ENCODE peak calls at places on chromosome 5, in five cellular contexts. One of them, this sample, is unnamed.

GRCh38 chr5:14727428-14727865 is 62.9 kb downstream of the OTULIN start:
- DNase-seq in cardiac muscle cell: peak
- DNase-seq in neural crest cell: peak
- DNase-seq in transverse colon: peak
- DNase-seq in testis: peak
- DNase-seq in this sample: peak

GRCh38 chr5:148482697-148483462 is 99.1 kb downstream of the FBXO38 start:
- DNase-seq in testis: peak
- DNase-seq in transverse colon: peak
- DNase-seq in cardiac muscle cell: peak
- DNase-seq in neural crest cell: peak
- DNase-seq in this sample: no peak

GRCh38 chr5:170353946-170354345 is 35.2 kb downstream of the KCNMB1 start:
- DNase-seq in testis: peak
- DNase-seq in cardiac muscle cell: no peak
- DNase-seq in transverse colon: no peak
- DNase-seq in neural crest cell: no peak
- DNase-seq in this sample: no peak

GRCh38 chr5:175219256-175219835 is 224.6 kb downstream of the DRD1 start:
- DNase-seq in testis: no peak
- DNase-seq in cardiac muscle cell: no peak
- DNase-seq in transverse colon: no peak
- DNase-seq in neural crest cell: no peak
- DNase-seq in this sample: no peak

GRCh38 chr5:180850434-180851078 is 10.5 kb downstream of the ZFP62 start:
- DNase-seq in transverse colon: no peak
- DNase-seq in testis: no peak
- DNase-seq in cardiac muscle cell: no peak
- DNase-seq in neural crest cell: no peak
- DNase-seq in this sample: no peak

GRCh38 chr5:178387061-178387855 is 154.7 kb upstream of the PHYKPL start:
- DNase-seq in testis: no peak
- DNase-seq in neural crest cell: no peak
- DNase-seq in transverse colon: no peak
- DNase-seq in cardiac muscle cell: no peak
- DNase-seq in this sample: no peak

GRCh38 chr5:97629281-97629680 is 446.2 kb upstream of the RIOK2 start:
- DNase-seq in neural crest cell: peak
- DNase-seq in cardiac muscle cell: no peak
- DNase-seq in testis: peak
- DNase-seq in transverse colon: no peak
- DNase-seq in this sample: no peak

GRCh38 chr5:65113766-65114165 is 345.0 kb downstream of the CWC27 start:
- DNase-seq in cardiac muscle cell: no peak
- DNase-seq in testis: no peak
- DNase-seq in neural crest cell: no peak
- DNase-seq in transverse colon: no peak
- DNase-seq in this sample: no peak

GRCh38 chr5:127878174-127878750 is 175.1 kb downstream of the CCDC192 start:
- DNase-seq in cardiac muscle cell: peak
- DNase-seq in transverse colon: peak
- DNase-seq in testis: peak
- DNase-seq in neural crest cell: peak
- DNase-seq in this sample: no peak

GRCh38 chr5:1011226-1011631 is 2.6 kb downstream of the NKD2 start:
- DNase-seq in cardiac muscle cell: peak
- DNase-seq in neural crest cell: no peak
- DNase-seq in testis: no peak
- DNase-seq in transverse colon: peak
- DNase-seq in this sample: peak

GRCh38 chr5:418681-419121 is 24.3 kb upstream of the EXOC3 start:
- DNase-seq in testis: no peak
- DNase-seq in neural crest cell: no peak
- DNase-seq in transverse colon: no peak
- DNase-seq in cardiac muscle cell: no peak
- DNase-seq in this sample: no peak

GRCh38 chr5:41754857-41755256 is 115.4 kb downstream of the OXCT1 start:
- DNase-seq in transverse colon: no peak
- DNase-seq in testis: no peak
- DNase-seq in cardiac muscle cell: no peak
- DNase-seq in neural crest cell: no peak
- DNase-seq in this sample: no peak

GRCh38 chr5:116631147-116631546 is 56.5 kb upstream of the SEMA6A start:
- DNase-seq in testis: no peak
- DNase-seq in cardiac muscle cell: no peak
- DNase-seq in transverse colon: no peak
- DNase-seq in neural crest cell: no peak
- DNase-seq in this sample: no peak

GRCh38 chr5:34648522-34649158 is 7.5 kb upstream of the RAI14 start:
- DNase-seq in testis: no peak
- DNase-seq in neural crest cell: no peak
- DNase-seq in cardiac muscle cell: no peak
- DNase-seq in transverse colon: no peak
- DNase-seq in this sample: no peak

DNA sequence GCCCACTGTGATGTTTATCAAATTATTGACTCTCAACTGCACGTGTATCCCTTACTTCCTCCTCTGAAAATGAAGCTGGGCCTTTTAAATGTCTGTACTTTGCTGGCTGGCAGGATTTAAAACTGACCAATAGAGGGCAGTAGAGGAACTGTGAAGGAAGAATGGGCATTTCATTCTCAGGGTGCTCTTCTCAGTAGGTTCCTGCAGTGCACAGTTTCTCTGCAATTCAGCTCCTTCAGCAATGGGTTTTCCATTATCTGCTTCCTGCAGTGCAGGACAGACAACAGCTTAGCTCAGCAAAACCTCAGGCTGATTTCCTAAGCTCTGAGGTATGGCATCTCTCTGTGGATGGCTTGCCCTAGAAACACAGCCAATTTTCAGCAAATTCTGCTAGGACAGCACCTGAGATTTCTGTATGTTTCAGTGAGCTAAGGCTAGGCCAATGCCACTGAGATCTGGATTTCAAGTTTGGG is 298.4 kb upstream of the PRDM9 start:
- DNase-seq in testis: peak
- DNase-seq in transverse colon: no peak
- DNase-seq in cardiac muscle cell: peak
- DNase-seq in neural crest cell: peak
- DNase-seq in this sample: no peak
- TF ChIP-seq CTCF in testis: peak
- TF ChIP-seq CTCF in transverse colon: peak
- TF ChIP-seq CTCF in cardiac muscle cell: peak
- TF ChIP-seq CTCF in neural crest cell: peak
- TF ChIP-seq CTCF in this sample: peak

GRCh38 chr5:145811834-145812625 is 23.1 kb downstream of the PRELID2 start:
- DNase-seq in neural crest cell: no peak
- DNase-seq in transverse colon: no peak
- DNase-seq in testis: peak
- DNase-seq in cardiac muscle cell: peak
- DNase-seq in this sample: no peak
- TF ChIP-seq CTCF in neural crest cell: peak
- TF ChIP-seq CTCF in transverse colon: no peak
- TF ChIP-seq CTCF in testis: no peak
- TF ChIP-seq CTCF in cardiac muscle cell: peak
- TF ChIP-seq CTCF in this sample: no peak

GRCh38 chr5:32753051-32753450 is 41.9 kb downstream of the NPR3 start:
- DNase-seq in neural crest cell: no peak
- DNase-seq in transverse colon: no peak
- DNase-seq in testis: no peak
- DNase-seq in cardiac muscle cell: no peak
- DNase-seq in this sample: no peak

GRCh38 chr5:32754251-32754650 is 43.1 kb downstream of the NPR3 start:
- DNase-seq in testis: no peak
- DNase-seq in transverse colon: no peak
- DNase-seq in neural crest cell: no peak
- DNase-seq in cardiac muscle cell: no peak
- DNase-seq in this sample: no peak

GRCh38 chr5:32753765-32754164 is 42.6 kb downstream of the NPR3 start:
- DNase-seq in cardiac muscle cell: no peak
- DNase-seq in transverse colon: no peak
- DNase-seq in neural crest cell: no peak
- DNase-seq in testis: no peak
- DNase-seq in this sample: no peak
- TF ChIP-seq CTCF in cardiac muscle cell: no peak
- TF ChIP-seq CTCF in transverse colon: no peak
- TF ChIP-seq CTCF in neural crest cell: no peak
- TF ChIP-seq CTCF in testis: no peak
- TF ChIP-seq CTCF in this sample: no peak

GRCh38 chr5:157915638-157916037 is 56.7 kb upstream of the CLINT1 start:
- DNase-seq in neural crest cell: no peak
- DNase-seq in testis: peak
- DNase-seq in transverse colon: peak
- DNase-seq in cardiac muscle cell: peak
- DNase-seq in this sample: peak
- TF ChIP-seq CTCF in neural crest cell: no peak
- TF ChIP-seq CTCF in testis: no peak
- TF ChIP-seq CTCF in transverse colon: no peak
- TF ChIP-seq CTCF in cardiac muscle cell: no peak
- TF ChIP-seq CTCF in this sample: no peak

GRCh38 chr5:141431286-141431685 is 979 bp downstream of the PCDHGA12 start:
- DNase-seq in transverse colon: no peak
- DNase-seq in neural crest cell: no peak
- DNase-seq in testis: no peak
- DNase-seq in cardiac muscle cell: no peak
- DNase-seq in this sample: no peak

GRCh38 chr5:141422742-141423291 is 2.0 kb downstream of the PCDHGA11 start:
- DNase-seq in cardiac muscle cell: no peak
- DNase-seq in transverse colon: no peak
- DNase-seq in testis: no peak
- DNase-seq in neural crest cell: no peak
- DNase-seq in this sample: no peak

GRCh38 chr5:141430332-141431113 is at the start of gene PCDHGA12:
- DNase-seq in cardiac muscle cell: no peak
- DNase-seq in transverse colon: no peak
- DNase-seq in testis: no peak
- DNase-seq in neural crest cell: no peak
- DNase-seq in this sample: no peak

GRCh38 chr5:141427783-141428426 is 2.4 kb upstream of the PCDHGA12 start:
- DNase-seq in transverse colon: no peak
- DNase-seq in neural crest cell: no peak
- DNase-seq in cardiac muscle cell: no peak
- DNase-seq in testis: no peak
- DNase-seq in this sample: no peak
- TF ChIP-seq CTCF in transverse colon: no peak
- TF ChIP-seq CTCF in neural crest cell: no peak
- TF ChIP-seq CTCF in cardiac muscle cell: no peak
- TF ChIP-seq CTCF in testis: no peak
- TF ChIP-seq CTCF in this sample: no peak

DNA sequence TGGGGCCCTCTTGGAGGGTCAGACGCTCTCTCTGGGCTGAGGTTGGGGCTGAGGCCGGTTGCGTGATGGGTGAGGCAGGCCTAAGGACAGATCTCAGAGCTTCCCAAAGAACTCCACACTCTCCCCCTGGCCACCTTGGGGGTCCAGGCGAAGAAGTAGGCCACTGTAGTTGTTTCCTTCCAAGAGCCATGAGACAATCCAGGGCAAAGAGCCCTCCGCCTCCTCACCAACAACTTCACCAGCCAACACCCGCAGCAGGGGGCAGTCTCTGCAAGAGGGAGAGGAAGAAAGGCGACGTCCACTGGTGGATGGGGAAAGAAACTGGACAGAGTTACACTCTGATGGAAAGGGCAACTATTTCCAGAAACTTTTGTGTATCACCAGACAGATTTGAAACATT is 10.7 kb downstream of the SLC35A4 start:
- DNase-seq in transverse colon: peak
- DNase-seq in neural crest cell: no peak
- DNase-seq in cardiac muscle cell: no peak
- DNase-seq in testis: peak
- DNase-seq in this sample: no peak
- TF ChIP-seq CTCF in transverse colon: peak
- TF ChIP-seq CTCF in neural crest cell: peak
- TF ChIP-seq CTCF in cardiac muscle cell: peak
- TF ChIP-seq CTCF in testis: peak
- TF ChIP-seq CTCF in this sample: no peak

GRCh38 chr5:38557309-38557710 is 864 bp upstream of the LIFR start:
- DNase-seq in cardiac muscle cell: no peak
- DNase-seq in neural crest cell: no peak
- DNase-seq in testis: no peak
- DNase-seq in transverse colon: no peak
- DNase-seq in this sample: no peak

GRCh38 chr5:38557792-38558191 is 1.3 kb upstream of the LIFR start:
- DNase-seq in cardiac muscle cell: no peak
- DNase-seq in neural crest cell: no peak
- DNase-seq in transverse colon: no peak
- DNase-seq in testis: no peak
- DNase-seq in this sample: no peak

GRCh38 chr5:38556115-38556598 is 289 bp downstream of the LIFR start:
- DNase-seq in neural crest cell: peak
- DNase-seq in transverse colon: no peak
- DNase-seq in cardiac muscle cell: no peak
- DNase-seq in testis: peak
- DNase-seq in this sample: no peak

GRCh38 chr5:38555354-38556114 is 912 bp downstream of the LIFR start:
- DNase-seq in transverse colon: no peak
- DNase-seq in cardiac muscle cell: no peak
- DNase-seq in neural crest cell: no peak
- DNase-seq in testis: no peak
- DNase-seq in this sample: no peak

DNA sequence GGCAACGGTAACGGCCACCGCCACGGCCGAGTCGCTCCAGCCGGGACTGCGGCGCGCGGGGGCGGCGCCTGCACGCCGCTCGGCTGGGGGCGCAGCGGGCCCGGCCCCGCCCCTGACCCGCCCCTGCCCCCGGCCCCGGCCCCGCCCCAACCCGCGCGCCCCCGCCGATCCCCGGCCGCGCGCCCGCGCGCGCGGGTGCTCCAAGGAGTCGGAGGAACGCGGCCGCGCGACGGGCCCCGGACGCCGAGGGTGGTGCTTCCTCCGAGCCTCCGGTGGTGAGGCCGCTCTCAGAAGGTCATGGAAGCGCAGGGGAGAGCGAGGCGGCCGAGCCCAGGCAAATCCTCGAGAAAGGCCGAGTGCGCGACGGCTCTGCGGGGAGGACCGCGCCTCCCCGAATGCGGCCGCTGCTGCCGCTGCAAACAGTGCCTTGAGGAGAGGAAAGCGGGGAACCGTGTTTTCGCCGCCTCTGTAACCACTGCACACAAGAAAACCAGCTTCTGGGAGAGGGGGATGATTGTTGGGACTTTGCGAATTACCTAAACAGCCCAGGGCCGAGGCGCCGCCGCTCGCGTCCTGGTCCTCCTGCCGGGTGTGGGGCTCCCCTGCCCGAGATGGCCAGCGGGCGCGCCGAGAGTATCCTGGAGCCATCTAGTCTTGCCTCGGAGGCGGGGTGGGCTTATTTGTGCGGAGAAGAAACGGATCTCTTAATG is at the start of gene LIFR:
- DNase-seq in cardiac muscle cell: peak
- DNase-seq in neural crest cell: peak
- DNase-seq in transverse colon: peak
- DNase-seq in testis: peak
- DNase-seq in this sample: peak
- TF ChIP-seq CTCF in cardiac muscle cell: no peak
- TF ChIP-seq CTCF in neural crest cell: no peak
- TF ChIP-seq CTCF in transverse colon: no peak
- TF ChIP-seq CTCF in testis: no peak
- TF ChIP-seq CTCF in this sample: no peak

GRCh38 chr5:61306531-61307195 is 25.4 kb upstream of the ZSWIM6 start:
- DNase-seq in testis: no peak
- DNase-seq in neural crest cell: no peak
- DNase-seq in cardiac muscle cell: no peak
- DNase-seq in transverse colon: no peak
- DNase-seq in this sample: no peak
- TF ChIP-seq CTCF in testis: no peak
- TF ChIP-seq CTCF in neural crest cell: no peak
- TF ChIP-seq CTCF in cardiac muscle cell: no peak
- TF ChIP-seq CTCF in transverse colon: no peak
- TF ChIP-seq CTCF in this sample: no peak